ENCODE peak calls at places on chromosomes 11 and 22, in eight cellular contexts. Y, L, E, R, D, O, K and N are unnamed samples.
A peak's percentile ranks its signal among the peaks of the same experiment; 100 is the strongest.

GRCh38 chr11:110463153-110463552 is 33.4 kb downstream of the FDX1 start:
- DNase-seq in Y (peak; percentile 66), L (peak; percentile 4), E (no peak), R (peak; percentile 86), D (no peak), O (peak; percentile 63), K (peak; percentile 35), N (peak; percentile 20)

GRCh38 chr11:26109658-26110393 is 222.1 kb upstream of the ANO3 start:
- DNase-seq in Y (peak; percentile 47), L (no peak), E (no peak), R (no peak), D (no peak), O (no peak), K (no peak), N (no peak)

GRCh38 chr22:28855355-28856094 is 27.8 kb upstream of the ZNRF3 start:
- DNase-seq in Y (peak; percentile 78), L (peak; percentile 25), E (peak; percentile 57), R (no peak), D (peak; percentile 30), O (no peak), K (peak; percentile 69), N (peak; percentile 71)

GRCh38 chr11:65440831-65441499 is 18.4 kb downstream of the NEAT1 start:
- DNase-seq in Y (peak; percentile 43), L (no peak), E (no peak), R (peak; percentile 60), D (no peak), O (no peak), K (peak; percentile 44), N (no peak)

GRCh38 chr11:19723572-19724342 is 11.1 kb downstream of the NAV2 start:
- DNase-seq in Y (peak; percentile 55), L (no peak), E (peak; percentile 77), R (no peak), D (no peak), O (no peak), K (peak; percentile 72), N (peak; percentile 38)

GRCh38 chr11:111093061-111093460 is 152.5 kb upstream of the POU2AF2 start:
- DNase-seq in Y (no peak), L (no peak), E (no peak), R (no peak), D (no peak), O (no peak), K (no peak), N (no peak)

GRCh38 chr11:111115890-111116289 is 129.6 kb upstream of the POU2AF2 start:
- DNase-seq in Y (no peak), L (no peak), E (no peak), R (no peak), D (no peak), O (no peak), K (no peak), N (no peak)

GRCh38 chr11:66670816-66671215 is 6.9 kb downstream of the RBM4B start:
- DNase-seq in Y (no peak), L (no peak), E (no peak), R (peak; percentile 26), D (no peak), O (no peak), K (no peak), N (no peak)

GRCh38 chr11:89184021-89184420 is 6.3 kb downstream of the TYR start:
- DNase-seq in Y (peak; percentile 55), L (no peak), E (no peak), R (no peak), D (no peak), O (no peak), K (peak; percentile 72), N (peak; percentile 66)

GRCh38 chr22:33529424-33530113 is 390.7 kb downstream of the LARGE1 start:
- DNase-seq in Y (peak; percentile 33), L (no peak), E (no peak), R (no peak), D (no peak), O (no peak), K (peak; percentile 47), N (peak; percentile 81)

GRCh38 chr11:134611537-134611936 is 199.5 kb upstream of the B3GAT1 start:
- DNase-seq in Y (no peak), L (no peak), E (no peak), R (no peak), D (no peak), O (no peak), K (no peak), N (no peak)

GRCh38 chr11:16252373-16252772 is 104.0 kb downstream of the SOX6 start:
- DNase-seq in Y (peak; percentile 23), L (no peak), E (no peak), R (no peak), D (no peak), O (no peak), K (peak; percentile 1), N (no peak)

GRCh38 chr11:6413791-6414231 is 5.1 kb downstream of the APBB1 start:
- DNase-seq in Y (no peak), L (peak; percentile 55), E (no peak), R (no peak), D (no peak), O (no peak), K (peak; percentile 48), N (peak; percentile 72)

GRCh38 chr22:22359465-22359864 is 114.9 kb downstream of the VPREB1 start:
- DNase-seq in Y (no peak), L (no peak), E (no peak), R (no peak), D (no peak), O (no peak), K (no peak), N (no peak)

GRCh38 chr11:30879322-30880020 is 293.3 kb upstream of the MPPED2 start:
- DNase-seq in Y (no peak), L (no peak), E (no peak), R (no peak), D (no peak), O (no peak), K (no peak), N (no peak)

GRCh38 chr11:2473361-2474058 is 28.7 kb downstream of the KCNQ1 start:
- DNase-seq in Y (no peak), L (no peak), E (no peak), R (peak; percentile 76), D (no peak), O (no peak), K (no peak), N (no peak)

GRCh38 chr11:125072961-125073590 is 10.0 kb downstream of the SLC37A2 start:
- DNase-seq in Y (no peak), L (no peak), E (no peak), R (no peak), D (no peak), O (peak; percentile 38), K (no peak), N (no peak)

GRCh38 chr22:49148895-49149418 is 678.7 kb downstream of the BRD1 start:
- DNase-seq in Y (no peak), L (no peak), E (no peak), R (no peak), D (no peak), O (no peak), K (no peak), N (no peak)

GRCh38 chr22:37242395-37242918 is 1.6 kb downstream of the RAC2 start:
- DNase-seq in Y (peak; percentile 38), L (peak; percentile 91), E (no peak), R (peak; percentile 92), D (peak; percentile 14), O (peak; percentile 59), K (no peak), N (peak; percentile 35)

GRCh38 chr11:114892381-114893197 is 214.3 kb downstream of the NXPE2 start:
- DNase-seq in Y (no peak), L (no peak), E (no peak), R (no peak), D (no peak), O (no peak), K (no peak), N (no peak)

GRCh38 chr11:61587541-61587941 is 6.7 kb upstream of the SYT7 start:
- DNase-seq in Y (no peak), L (no peak), E (no peak), R (no peak), D (peak; percentile 41), O (peak; percentile 65), K (peak; percentile 34), N (peak; percentile 68)

GRCh38 chr11:6941970-6942369 is 15.7 kb downstream of the ZNF215 start:
- DNase-seq in Y (no peak), L (no peak), E (no peak), R (no peak), D (no peak), O (no peak), K (no peak), N (no peak)

GRCh38 chr11:31844351-31844750 is 33.2 kb upstream of the PAX6 start:
- DNase-seq in Y (no peak), L (no peak), E (no peak), R (no peak), D (no peak), O (no peak), K (peak; percentile 7), N (no peak)

GRCh38 chr11:44671234-44671633 is 55.5 kb upstream of the TSPAN18 start:
- DNase-seq in Y (no peak), L (no peak), E (no peak), R (no peak), D (no peak), O (no peak), K (no peak), N (no peak)

GRCh38 chr11:104594228-104594958 is 303.9 kb downstream of the CASP12 start:
- DNase-seq in Y (peak; percentile 39), L (no peak), E (no peak), R (no peak), D (no peak), O (no peak), K (no peak), N (no peak)

GRCh38 chr22:33104192-33104591 is 46.0 kb upstream of the SYN3 start:
- DNase-seq in Y (no peak), L (no peak), E (no peak), R (no peak), D (no peak), O (no peak), K (no peak), N (no peak)